ENCODE peak calls at places on chromosomes 2 and 18, in six cellular contexts. S, J, E, L, D and T are unnamed samples.

GRCh38 chr2:129605654-129606053 is 373.8 kb upstream of the RAB6C start:
- DNase-seq in J (no peak), L (no peak), E (peak; percentile 1), D (no peak), S (no peak), T (no peak)

GRCh38 chr18:26468931-26469340 is 79.4 kb downstream of the KCTD1 start:
- DNase-seq in S (no peak), L (peak; percentile 36), J (no peak), E (no peak), D (no peak), T (no peak)

GRCh38 chr2:215601526-215601925 is 165.7 kb upstream of the FN1 start:
- DNase-seq in J (no peak), L (no peak), D (no peak), E (no peak), S (no peak), T (no peak)

GRCh38 chr2:143251680-143252079 is 122.5 kb downstream of the ARHGAP15 start:
- DNase-seq in E (no peak), L (no peak), J (no peak), D (no peak), S (no peak), T (no peak)

GRCh38 chr18:24514439-24514838 is 54.0 kb downstream of the HRH4 start:
- DNase-seq in L (peak; percentile 30), D (peak; percentile 22), E (peak; percentile 60), S (no peak), J (no peak), T (peak; percentile 54)

GRCh38 chr2:59232394-59233165 is 991.5 kb upstream of the FANCL start:
- DNase-seq in E (no peak), S (no peak), J (no peak), L (no peak), D (no peak), T (peak; percentile 52)

GRCh38 chr2:34998726-34999125 is 1356.9 kb upstream of the CRIM1 start:
- DNase-seq in J (no peak), E (no peak), D (no peak), S (no peak), L (no peak), T (no peak)

GRCh38 chr2:220334210-220334609 is 706.8 kb downstream of the SLC4A3 start:
- DNase-seq in J (peak; percentile 50), L (no peak), S (no peak), E (peak; percentile 22), D (peak; percentile 45), T (no peak)

GRCh38 chr2:151526572-151527090 is 116.9 kb downstream of the RIF1 start:
- DNase-seq in D (no peak), L (no peak), J (no peak), E (no peak), S (no peak), T (no peak)

GRCh38 chr2:74066491-74067203 is 81.1 kb downstream of the BOLA3 start:
- DNase-seq in J (peak; percentile 13), S (no peak), L (no peak), E (no peak), D (no peak), T (no peak)

GRCh38 chr2:74067221-74067747 is 80.4 kb downstream of the BOLA3 start:
- DNase-seq in J (no peak), L (no peak), D (no peak), E (no peak), S (no peak), T (no peak)

GRCh38 chr2:74063486-74063885 is 78.8 kb downstream of the TET3 start:
- DNase-seq in S (no peak), E (no peak), L (no peak), J (no peak), D (no peak), T (no peak)

GRCh38 chr2:74070991-74071390 is 76.7 kb downstream of the BOLA3 start:
- DNase-seq in S (no peak), J (no peak), D (no peak), L (no peak), E (no peak), T (no peak)

GRCh38 chr2:74065456-74065855 is 80.7 kb downstream of the TET3 start:
- DNase-seq in D (no peak), L (no peak), S (no peak), E (no peak), J (no peak), T (no peak)
- H4K20me1 ChIP-seq in D (peaks cover 20% of the 10 kb centered on the region), L (no peaks in the 10 kb centered on the region), S (no peaks in the 10 kb centered on the region), E (no peaks in the 10 kb centered on the region), J (peaks cover 16% of the 10 kb centered on the region), T (no peaks in the 10 kb centered on the region)

DNA sequence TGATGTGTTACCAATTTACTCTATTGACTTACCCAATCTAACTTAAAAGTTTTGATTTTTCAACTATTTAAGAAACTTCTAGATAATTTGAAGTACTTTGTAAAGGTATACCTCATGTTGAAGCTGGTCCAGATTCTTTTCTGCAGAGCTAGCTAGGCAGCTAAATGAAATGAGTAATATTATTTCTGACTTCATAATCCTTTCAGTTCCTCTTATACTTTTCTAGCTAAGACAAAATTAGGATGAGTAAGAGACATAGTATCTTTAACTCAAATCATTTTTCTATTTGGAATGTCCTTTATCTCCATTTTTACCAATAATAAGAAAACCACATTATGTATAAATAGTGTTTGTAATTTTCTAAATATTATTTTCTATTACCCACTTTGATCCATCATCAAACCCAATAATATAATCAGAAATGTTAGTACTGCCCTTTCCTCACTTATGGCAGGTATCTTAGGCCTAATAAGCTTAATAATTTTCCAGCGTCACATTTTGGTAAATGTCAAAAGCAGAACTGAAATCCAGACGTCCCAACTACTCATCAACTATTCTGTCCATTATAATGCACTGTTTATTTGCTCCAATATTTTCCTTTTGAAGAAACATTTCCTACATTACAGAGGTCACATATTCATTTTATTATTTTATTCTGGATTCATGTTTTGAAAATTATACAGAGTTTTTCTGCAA is 456.6 kb downstream of the THSD7B start:
- DNase-seq in J (no peak), S (no peak), E (peak; percentile 16), D (no peak), L (no peak), T (no peak)
- TF ChIP-seq EZH2 in J (no peak), S (no peak), E (no peak), D (no peak), L (no peak), T (no peak)

GRCh38 chr18:31427010-31427409 is 20.5 kb upstream of the DSG3 start:
- DNase-seq in D (no peak), L (no peak), J (no peak), S (no peak), E (no peak), T (no peak)
- H3K4me1 ChIP-seq in D (no peaks in the 10 kb centered on the region), L (peaks cover 8% of the 10 kb centered on the region), J (no peaks in the 10 kb centered on the region), S (no peaks in the 10 kb centered on the region), E (no peaks in the 10 kb centered on the region), T (no peaks in the 10 kb centered on the region)

DNA sequence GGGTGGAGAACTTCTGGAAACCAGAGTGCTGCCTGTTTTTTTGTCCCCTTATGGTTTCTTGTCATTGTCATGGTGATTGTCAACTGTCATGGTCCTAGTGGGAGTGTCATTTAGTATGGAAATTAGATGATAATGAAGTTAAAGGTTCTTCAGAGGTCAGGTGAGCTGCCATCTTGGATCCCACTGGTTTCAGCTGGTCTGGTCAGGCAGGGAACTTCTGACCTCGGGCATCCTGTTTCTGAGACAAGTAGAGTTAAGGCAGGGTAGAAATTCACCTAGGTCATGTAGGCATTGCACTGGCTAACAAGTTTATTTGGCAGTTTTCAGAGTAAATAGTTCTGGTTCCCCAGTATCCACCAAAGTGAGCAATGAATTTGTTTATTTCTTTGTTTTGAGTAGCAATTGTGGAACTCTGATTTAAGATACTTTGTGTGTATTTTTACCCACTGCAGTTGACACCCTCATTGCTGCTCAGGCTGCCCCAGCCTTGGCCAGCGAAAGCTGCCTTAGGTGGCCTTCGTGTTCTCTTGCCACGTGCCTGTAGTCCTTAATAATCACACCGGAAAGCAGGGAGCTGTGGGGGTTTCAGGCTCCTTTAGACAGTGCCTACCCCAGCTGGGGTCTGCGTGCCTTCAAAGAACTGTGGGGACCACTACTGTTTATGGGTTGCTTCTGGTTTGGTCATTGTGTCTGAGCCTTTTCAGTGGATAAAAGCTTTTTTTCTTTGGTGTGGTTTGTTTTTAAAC is 48.7 kb downstream of the NCK2 start:
- DNase-seq in J (no peak), L (no peak), E (no peak), S (no peak), D (no peak), T (peak; percentile 35)
- H4K20me1 ChIP-seq in J (peaks cover 4% of the 10 kb centered on the region), L (no peaks in the 10 kb centered on the region), E (no peaks in the 10 kb centered on the region), S (no peaks in the 10 kb centered on the region), D (peaks cover 88% of the 10 kb centered on the region), T (no peaks in the 10 kb centered on the region)

DNA sequence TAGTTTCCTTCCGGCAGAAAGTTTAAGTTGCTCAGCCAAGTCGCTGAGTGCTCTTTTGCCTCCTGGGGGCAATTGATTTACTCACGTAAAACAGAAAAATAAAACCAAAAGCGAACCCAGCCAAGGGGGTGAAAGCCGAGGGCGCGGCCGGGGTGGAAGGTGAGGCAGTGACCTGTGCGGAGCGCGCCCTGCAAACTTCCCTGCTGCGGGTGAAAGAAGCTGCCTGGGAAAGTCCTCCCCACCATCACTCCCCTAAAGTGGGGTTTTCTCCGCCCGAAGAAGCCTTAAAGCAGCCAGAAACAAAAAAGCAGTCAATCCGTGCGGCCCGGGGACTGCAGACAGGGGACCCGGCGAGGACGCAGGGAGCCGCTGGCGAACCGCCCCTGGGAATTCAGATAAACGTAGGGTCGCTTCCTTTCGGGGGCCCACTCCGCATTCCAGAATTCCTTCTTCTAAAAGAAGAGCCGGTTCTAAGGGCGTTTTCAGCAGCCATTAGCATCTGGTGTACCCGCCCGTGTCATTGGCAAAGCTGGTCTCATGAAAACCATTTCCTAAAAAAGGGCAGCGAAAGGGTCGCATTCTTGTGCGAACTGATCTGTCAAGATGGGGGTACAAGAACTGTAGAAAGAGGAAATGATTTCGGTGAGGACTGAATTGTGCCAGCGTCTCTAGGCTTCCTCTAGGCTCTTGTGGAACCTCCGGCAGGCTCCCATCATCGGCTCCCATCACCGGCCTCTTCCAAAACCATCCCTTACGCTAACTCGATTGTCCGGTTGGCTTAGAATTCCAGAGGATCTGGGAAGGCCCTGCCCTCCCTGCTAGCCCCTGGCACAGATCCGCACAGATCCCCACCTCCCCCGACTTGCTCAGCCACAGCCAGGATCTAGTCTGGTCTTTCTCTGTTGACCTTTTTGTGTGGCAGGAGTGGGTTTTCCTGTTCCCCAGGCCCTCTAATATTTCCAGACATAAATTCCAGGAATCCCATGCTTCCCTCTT is 1.1 kb downstream of the RAB31 start:
- DNase-seq in L (no peak), S (no peak), J (peak; percentile 48), E (peak; percentile 62), D (no peak), T (peak; percentile 27)
- TF ChIP-seq EZH2 in L (no peak), S (no peak), J (no peak), E (no peak), D (no peak), T (no peak)

GRCh38 chr2:66559672-66560071 is 124.7 kb downstream of the MEIS1 start:
- DNase-seq in L (no peak), E (no peak), S (no peak), J (no peak), D (no peak), T (no peak)
- H3K4me1 ChIP-seq in L (peaks cover 9% of the 10 kb centered on the region), E (peaks cover 16% of the 10 kb centered on the region), S (no peaks in the 10 kb centered on the region), J (peaks cover 8% of the 10 kb centered on the region), D (peaks cover 3% of the 10 kb centered on the region), T (no peaks in the 10 kb centered on the region)